ENCODE peak calls at places on chromosomes 16 and 17, in four cellular contexts. J is IMR-90, P is GM12878, N is K562. C is an unnamed sample.

GRCh38 chr17:5584971-5585794 is 874 bp upstream of the NLRP1 start:
- DNase-seq in J (peak), P (no peak), N (no peak), C (no peak)

GRCh38 chr17:17358866-17359265 is 55.7 kb downstream of the NT5M start:
- DNase-seq in J (no peak), P (no peak), N (no peak), C (no peak)

GRCh38 chr17:37567137-37567927 is 41.9 kb downstream of the SYNRG start:
- DNase-seq in J (no peak), P (no peak), N (no peak), C (no peak)

GRCh38 chr17:8075574-8076342 is 11.8 kb downstream of the ALOX12B start:
- DNase-seq in J (no peak), P (no peak), N (no peak), C (no peak)

GRCh38 chr17:62094175-62094574 is 29.1 kb upstream of the MED13 start:
- DNase-seq in J (peak), P (no peak), N (no peak), C (no peak)

GRCh38 chr17:6786618-6787017 is 10.6 kb downstream of the FBXO39 start:
- DNase-seq in J (peak), P (no peak), N (no peak), C (peak)

GRCh38 chr17:77738666-77739531 is 219.6 kb upstream of the TNRC6C start:
- DNase-seq in J (no peak), P (no peak), N (no peak), C (no peak)

GRCh38 chr17:47720754-47721533 is 12.1 kb upstream of the TBX21 start:
- DNase-seq in J (no peak), P (no peak), N (no peak), C (no peak)

GRCh38 chr17:8153957-8154607 is 1.9 kb upstream of the PER1 start:
- DNase-seq in J (peak), P (no peak), N (peak), C (peak)

GRCh38 chr16:27204232-27204915 is 1.0 kb downstream of the KDM8 start:
- DNase-seq in J (no peak), P (no peak), N (no peak), C (no peak)

GRCh38 chr16:14202697-14203096 is 131.6 kb downstream of the MRTFB start:
- DNase-seq in J (no peak), P (no peak), N (peak), C (peak)

GRCh38 chr16:15897834-15898254 is 9.4 kb upstream of the CEP20 start:
- DNase-seq in J (peak), P (peak), N (no peak), C (no peak)

GRCh38 chr16:22413819-22414218 is 39.4 kb upstream of the CDR2 start:
- DNase-seq in J (no peak), P (no peak), N (no peak), C (no peak)

GRCh38 chr16:11224894-11225676 is 30.9 kb downstream of the SOCS1 start:
- DNase-seq in J (peak), P (peak), N (no peak), C (no peak)

GRCh38 chr16:48158296-48158695 is 2.5 kb upstream of the ABCC12 start:
- DNase-seq in J (peak), P (peak), N (peak), C (no peak)

GRCh38 chr16:85719605-85720318 is 31.0 kb upstream of the GINS2 start:
- DNase-seq in J (no peak), P (no peak), N (no peak), C (no peak)

GRCh38 chr16:75252946-75253911 is 1.8 kb upstream of the BCAR1 start:
- DNase-seq in J (peak), P (no peak), N (no peak), C (peak)

GRCh38 chr16:560221-560700 is at the start of gene PRR35:
- DNase-seq in J (no peak), P (no peak), N (peak), C (no peak)

GRCh38 chr17:77363821-77364361 is 223.1 kb downstream of the SEC14L1 start:
- DNase-seq in J (peak), P (no peak), N (peak), C (peak)

GRCh38 chr16:51148674-51149228 is 2.3 kb downstream of the SALL1 start:
- DNase-seq in J (no peak), P (no peak), N (no peak), C (no peak)

GRCh38 chr17:79834575-79835469 is 4.4 kb downstream of the CBX4 start:
- DNase-seq in J (no peak), P (no peak), N (no peak), C (no peak)

GRCh38 chr17:4786516-4786915 is 352 bp upstream of the VMO1 start:
- DNase-seq in J (no peak), P (no peak), N (no peak), C (no peak)

GRCh38 chr16:81885976-81886586 is 107.0 kb downstream of the PLCG2 start:
- DNase-seq in J (peak), P (no peak), N (peak), C (peak)

GRCh38 chr16:20744922-20745440 is 3.4 kb upstream of the THUMPD1 start:
- DNase-seq in J (no peak), P (no peak), N (no peak), C (peak)

GRCh38 chr17:16676645-16677044 is 13.4 kb upstream of the CCDC144A start:
- DNase-seq in J (peak), P (no peak), N (no peak), C (no peak)

GRCh38 chr17:39170558-39170957 is 4.6 kb upstream of the ARL5C start:
- DNase-seq in J (no peak), P (no peak), N (no peak), C (no peak)

GRCh38 chr17:47907932-47908562 is 12.0 kb downstream of the SP2 start:
- DNase-seq in J (no peak), P (no peak), N (no peak), C (no peak)

GRCh38 chr17:17844079-17844478 is 7.3 kb upstream of the SREBF1 start:
- DNase-seq in J (no peak), P (no peak), N (no peak), C (no peak)

GRCh38 chr16:73083271-73083670 is 35.3 kb upstream of the ZFHX3 start:
- DNase-seq in J (no peak), P (no peak), N (no peak), C (no peak)

GRCh38 chr17:80430446-80431245 is 15.7 kb downstream of the ENDOV start:
- DNase-seq in J (no peak), P (no peak), N (no peak), C (no peak)

GRCh38 chr16:85809645-85810044 is 10.2 kb downstream of the COX4I1 start:
- DNase-seq in J (no peak), P (no peak), N (no peak), C (no peak)

GRCh38 chr17:76000016-76000754 is 470 bp upstream of the CDK3 start:
- DNase-seq in J (peak), P (no peak), N (peak), C (peak)

GRCh38 chr16:10885246-10885645 is 8.2 kb downstream of the CIITA start:
- DNase-seq in J (no peak), P (no peak), N (no peak), C (no peak)

GRCh38 chr17:9330140-9330902 is 245.3 kb downstream of the STX8 start:
- DNase-seq in J (no peak), P (no peak), N (no peak), C (no peak)

GRCh38 chr17:47850692-47851573 is at the start of gene SP6:
- DNase-seq in J (peak), P (no peak), N (peak), C (peak)

GRCh38 chr16:65119905-65120341 is 1.9 kb downstream of the CDH11 start:
- DNase-seq in J (peak), P (no peak), N (no peak), C (peak)

GRCh38 chr17:72496461-72496860 is 375.6 kb downstream of the SOX9 start:
- DNase-seq in J (peak), P (no peak), N (no peak), C (no peak)

DNA sequence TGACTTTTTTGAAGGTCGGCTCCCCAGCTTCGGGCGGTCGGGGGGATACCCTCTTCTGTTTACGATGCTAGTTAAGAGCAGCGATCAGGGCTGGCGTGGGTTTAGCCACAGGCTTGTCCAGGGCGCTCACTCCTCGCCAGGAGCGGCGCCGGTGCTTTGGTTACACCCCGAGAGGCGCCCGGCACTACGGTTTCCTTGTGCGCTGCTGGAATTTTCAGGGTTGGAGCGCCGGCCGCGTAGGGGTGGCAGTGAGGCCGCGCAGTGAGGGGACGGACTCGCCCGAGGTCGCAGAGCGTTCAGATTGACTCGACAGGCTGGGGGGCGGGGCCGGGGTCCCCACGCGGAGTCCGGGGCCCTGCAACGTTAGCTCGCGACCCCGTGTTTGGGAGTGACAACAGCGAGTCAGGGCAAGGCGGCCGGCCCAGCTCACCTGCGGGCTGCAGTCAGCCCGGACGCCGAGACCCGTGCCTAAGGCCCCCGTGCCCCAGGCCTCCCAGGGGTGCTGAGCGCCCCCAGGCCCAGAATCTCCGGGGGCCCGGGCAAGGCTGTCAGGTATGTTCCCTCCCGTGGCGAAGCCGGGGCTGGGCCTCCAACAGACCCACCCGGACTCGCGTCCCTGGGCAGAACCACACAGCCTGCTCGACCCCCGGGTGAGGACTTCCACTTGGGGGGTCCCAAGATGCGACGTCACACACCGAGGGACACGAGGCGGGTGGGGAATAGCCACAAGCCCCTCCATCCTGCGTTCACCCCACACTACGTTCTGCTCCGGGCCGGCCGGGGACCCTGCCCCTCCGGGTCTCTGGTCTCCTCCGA is 1.3 kb upstream of the ACTG1 start:
- DNase-seq in J (peak), P (no peak), N (peak), C (peak)
- TF ChIP-seq POLR2A in J (no peak), P (peak), N (no peak), C (peak)

DNA sequence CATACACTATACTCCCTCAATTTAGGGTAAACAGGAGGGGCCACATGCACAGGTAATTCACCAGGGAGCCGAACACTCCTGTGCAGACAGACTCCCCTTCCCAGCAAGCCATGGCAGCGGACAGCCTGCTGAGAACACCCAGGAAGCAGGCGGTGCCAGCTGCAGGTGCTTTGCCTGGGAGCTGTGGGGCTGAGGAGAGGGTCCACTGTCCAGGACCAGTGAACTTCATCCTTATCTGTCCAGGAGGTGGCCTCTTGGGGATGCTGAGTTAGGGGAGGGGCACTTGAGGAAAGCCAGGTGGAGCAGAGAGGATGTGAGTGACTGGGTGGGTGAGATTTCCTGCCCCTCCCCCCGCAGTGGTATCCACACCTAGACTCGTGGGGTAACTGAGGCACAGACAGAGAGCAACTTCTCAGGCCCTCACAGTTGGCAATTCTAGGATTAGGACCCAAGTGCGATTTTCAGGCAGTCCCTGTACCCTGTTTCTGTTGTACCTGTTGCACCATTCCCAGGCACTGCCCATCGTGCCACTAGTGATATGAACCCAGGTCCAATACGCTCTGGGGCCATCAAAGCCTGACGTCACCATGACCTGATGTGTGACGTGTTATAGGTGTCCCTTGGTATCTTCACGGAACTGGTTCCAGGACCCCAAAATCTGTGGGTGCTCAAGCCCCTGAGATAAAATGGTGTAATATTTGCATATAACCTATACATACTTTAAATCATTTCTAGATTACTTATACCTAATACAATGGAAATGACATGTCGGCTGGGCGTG is 1.2 kb downstream of the GRN start:
- DNase-seq in J (no peak), P (no peak), N (peak), C (no peak)
- TF ChIP-seq FOS in J (no peak), P (no peak), N (no peak), C (no peak)

DNA sequence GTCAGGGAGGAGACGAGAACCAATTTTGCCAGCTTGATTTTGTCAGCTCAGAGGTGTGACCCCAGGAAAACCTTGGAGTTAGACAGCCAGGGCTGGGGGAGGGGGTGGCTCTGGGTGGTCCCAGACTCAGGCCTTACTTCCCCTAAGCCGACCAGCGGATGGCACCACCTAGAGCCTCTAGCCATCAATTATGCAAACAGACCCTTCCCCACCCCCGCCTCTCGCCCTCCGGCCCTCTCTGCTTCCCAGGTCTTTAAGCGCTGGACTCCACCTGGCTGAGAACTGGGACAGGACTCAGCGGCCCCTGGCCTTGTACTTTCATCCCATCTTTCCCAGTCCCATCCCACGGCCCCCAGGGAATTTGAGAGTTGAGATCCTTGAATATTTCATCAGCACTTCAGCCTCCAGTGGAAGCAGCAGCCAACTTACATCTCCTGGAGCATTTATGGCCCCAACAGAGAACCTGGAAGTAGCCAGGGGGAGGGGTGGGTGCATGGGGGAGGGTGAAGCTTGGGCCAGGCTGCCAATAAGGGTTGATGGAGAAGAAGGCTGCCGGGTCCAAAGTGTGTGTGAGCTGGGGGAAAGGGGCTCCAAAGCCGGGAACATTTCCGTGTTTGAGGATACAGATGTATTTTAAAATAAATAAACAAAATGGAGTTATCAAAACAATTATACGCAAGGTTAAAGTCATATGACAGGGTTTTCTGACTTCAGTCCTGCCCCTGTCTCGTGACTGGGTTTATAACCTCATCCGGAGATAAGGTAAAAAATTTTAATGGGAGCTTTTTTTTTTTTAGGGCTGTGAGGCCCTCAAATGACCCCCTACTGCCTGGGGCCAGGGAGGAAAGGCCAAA is 7.5 kb upstream of the JUP start:
- DNase-seq in J (peak), P (no peak), N (no peak), C (peak)
- H3K4me2 ChIP-seq in J (peak), P (no peak), N (peak), C (peak)

DNA sequence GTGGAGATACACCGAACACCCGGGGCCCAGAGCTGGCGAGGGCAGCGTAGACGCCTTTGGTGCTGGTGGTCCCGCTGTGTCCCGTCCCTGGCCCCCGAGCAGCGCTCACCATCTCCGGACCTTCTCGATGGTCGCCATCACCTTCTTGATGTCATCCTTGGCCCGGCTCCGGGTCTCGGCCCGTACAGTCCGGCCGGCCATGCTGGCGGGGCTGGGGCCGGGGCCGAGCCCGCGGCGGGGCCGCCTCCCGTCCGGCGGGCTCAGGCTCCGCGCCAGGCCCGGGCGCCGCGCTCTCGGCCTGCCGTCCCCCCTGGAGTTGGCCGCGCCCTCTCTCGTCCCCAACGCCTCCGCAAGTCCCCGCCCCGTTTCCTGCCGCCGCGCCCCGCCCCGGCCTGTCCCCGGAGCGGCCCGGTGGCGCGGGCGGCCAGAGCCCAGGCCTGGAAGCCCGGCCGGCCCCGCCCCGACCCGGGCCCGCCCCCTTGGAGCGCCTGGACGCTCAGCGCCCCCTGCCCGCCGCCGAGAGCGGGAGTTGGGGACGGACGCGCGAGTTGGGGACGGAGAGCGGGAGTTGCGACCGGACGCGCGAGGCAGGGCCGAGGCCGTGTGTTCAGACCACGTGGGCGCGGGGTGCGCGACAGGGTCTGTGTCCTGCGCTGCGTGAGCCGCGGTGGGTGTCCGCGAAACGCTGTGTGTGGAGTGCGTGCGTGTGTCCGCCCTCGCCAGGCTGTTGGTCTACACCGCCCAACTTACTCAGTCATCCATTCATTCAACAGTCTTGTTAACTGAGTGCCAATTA is at the start of gene BCL7C:
- DNase-seq in J (peak), P (no peak), N (peak), C (peak)
- TF ChIP-seq POLR2A in J (peak), P (peak), N (peak), C (peak)

GRCh38 chr17:59763861-59764260 is 56.4 kb downstream of the VMP1 start:
- DNase-seq in J (peak), P (no peak), N (no peak), C (peak)
- TF ChIP-seq FOS in J (peak), P (no peak), N (no peak), C (no peak)

DNA sequence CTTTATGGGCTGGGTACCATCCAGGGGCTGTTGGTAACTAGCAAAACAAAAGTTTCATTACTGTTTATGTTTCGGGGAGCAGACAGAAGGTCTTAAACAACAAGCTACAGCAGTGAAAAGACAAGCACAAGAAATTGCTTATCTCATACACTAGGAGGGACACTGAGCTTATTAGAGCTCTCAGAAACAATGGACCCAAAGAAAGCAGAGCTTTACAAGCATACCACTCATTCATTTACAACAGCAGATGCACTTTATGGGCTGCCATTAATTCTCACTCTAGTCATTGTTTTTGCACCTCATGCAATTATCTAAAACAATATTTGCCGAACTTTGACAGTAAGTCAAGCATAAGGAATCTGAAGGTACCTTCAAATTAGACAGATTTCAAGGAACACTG is 10.0 kb downstream of the KRT16 start:
- DNase-seq in J (no peak), P (no peak), N (no peak), C (no peak)
- H3K4me2 ChIP-seq in J (no peak), P (no peak), N (no peak), C (no peak)